ENCODE peak calls at places on chromosome 19, in seven cellular contexts. T, H, W, D, V, J and F are unnamed samples.

GRCh38 chr19:23804676-23805075 is 46.0 kb upstream of the ZNF681 start:
- DNase-seq in J (no peak), W (no peak), T (no peak), V (no peak), D (no peak), H (no peak), F (no peak)

GRCh38 chr19:6501740-6502648 is at the start of gene TUBB4A:
- DNase-seq in T (no peak), D (no peak), J (no peak), W (no peak), V (peak; percentile 63), H (peak; percentile 11), F (no peak)

GRCh38 chr19:57664269-57665127 is 4.2 kb upstream of the ZSCAN4 start:
- DNase-seq in H (peak; percentile 40), T (peak; percentile 54), D (no peak), V (peak; percentile 88), J (peak; percentile 60), W (no peak), F (peak; percentile 42)

GRCh38 chr19:48249502-48250014 is 6.2 kb downstream of the CARD8 start:
- DNase-seq in W (peak; percentile 61), D (peak; percentile 73), T (peak; percentile 40), V (no peak), H (peak; percentile 77), J (no peak), F (peak; percentile 52)

GRCh38 chr19:3292958-3293529 is 68.6 kb downstream of the CELF5 start:
- DNase-seq in T (no peak), V (no peak), J (no peak), W (no peak), H (no peak), D (no peak), F (no peak)

GRCh38 chr19:34259367-34259865 is 5.1 kb downstream of the GARRE1 start:
- DNase-seq in J (no peak), W (no peak), D (no peak), H (no peak), T (peak; percentile 43), V (no peak), F (no peak)

GRCh38 chr19:47765522-47766358 is 12.8 kb upstream of the SELENOW start:
- DNase-seq in T (peak; percentile 70), H (peak; percentile 57), D (no peak), W (no peak), J (peak; percentile 70), V (peak; percentile 91), F (peak; percentile 65)

GRCh38 chr19:28242317-28242927 is 970.5 kb downstream of the UQCRFS1 start:
- DNase-seq in H (peak; percentile 7), V (peak; percentile 62), D (no peak), J (no peak), T (peak; percentile 52), W (no peak), F (peak; percentile 65)

GRCh38 chr19:15640294-15640903 is at the start of gene CYP4F3:
- DNase-seq in J (no peak), W (peak; percentile 57), T (no peak), D (no peak), V (no peak), H (peak; percentile 43), F (no peak)

GRCh38 chr19:43691755-43692154 is 21.8 kb upstream of the PLAUR start:
- DNase-seq in T (no peak), J (no peak), W (no peak), H (no peak), D (no peak), V (no peak), F (no peak)

GRCh38 chr19:52492991-52493470 is 34.4 kb upstream of the ZNF808 start:
- DNase-seq in W (no peak), H (no peak), D (no peak), J (peak; percentile 46), T (no peak), V (peak; percentile 68), F (no peak)

GRCh38 chr19:46861691-46862503 is 1.1 kb downstream of the ARHGAP35 start:
- DNase-seq in T (no peak), W (no peak), H (no peak), V (peak; percentile 63), D (no peak), J (no peak), F (peak; percentile 32)

GRCh38 chr19:30722801-30723200 is 350.6 kb downstream of the ZNF536 start:
- DNase-seq in H (no peak), D (no peak), V (no peak), T (no peak), W (no peak), J (no peak), F (no peak)

GRCh38 chr19:55777528-55777927 is 8.6 kb downstream of the RFPL4AL1 start:
- DNase-seq in H (no peak), J (no peak), T (no peak), V (no peak), D (no peak), W (no peak), F (no peak)

GRCh38 chr19:50460161-50460765 is 16.0 kb upstream of the EMC10 start:
- DNase-seq in W (no peak), J (peak; percentile 88), T (peak; percentile 73), H (no peak), V (no peak), D (peak; percentile 83), F (peak; percentile 34)

GRCh38 chr19:9827325-9828238 is at the start of gene UBL5:
- DNase-seq in V (peak; percentile 93), W (peak; percentile 88), T (peak; percentile 83), J (peak; percentile 94), H (peak; percentile 91), D (peak; percentile 89), F (peak; percentile 83)

GRCh38 chr19:51338563-51339312 is 3.2 kb downstream of the VSIG10L start:
- DNase-seq in W (peak; percentile 87), D (no peak), V (peak; percentile 91), H (peak; percentile 81), J (peak; percentile 89), T (peak; percentile 78), F (peak; percentile 82)

GRCh38 chr19:50723069-50723468 is at the start of gene CLEC11A:
- DNase-seq in V (no peak), T (peak; percentile 53), J (no peak), H (peak; percentile 79), D (no peak), W (peak; percentile 62), F (peak; percentile 84)

GRCh38 chr19:32287086-32287485 is 58.3 kb upstream of the ZNF507 start:
- DNase-seq in T (no peak), W (no peak), J (no peak), D (no peak), V (no peak), H (no peak), F (peak; percentile 48)